ENCODE peak calls at places on chromosomes 5 and 9, in five cellular contexts. K is astrocyte of the cerebellum, A is upper lobe of right lung, Y is cardiac fibroblast, F is uterus. C is an unnamed sample.

GRCh38 chr5:156589859-156590216 is 260.3 kb upstream of the PPP1R2B start:
- DNase-seq in A (no peak), Y (no peak), K (no peak), F (no peak), C (no peak)

GRCh38 chr5:164597293-164597900 is 1092.0 kb downstream of the MAT2B start:
- DNase-seq in F (no peak), K (no peak), Y (no peak), A (no peak), C (no peak)

GRCh38 chr5:61298580-61298979 is 33.5 kb upstream of the ZSWIM6 start:
- DNase-seq in A (no peak), Y (no peak), K (no peak), F (no peak), C (no peak)

GRCh38 chr5:109866051-109866450 is 176.3 kb downstream of the MAN2A1 start:
- DNase-seq in F (no peak), Y (peak; percentile 30), A (no peak), K (no peak), C (no peak)

GRCh38 chr9:106149956-106150355 is 455.6 kb downstream of the TMEM38B start:
- DNase-seq in Y (no peak), A (no peak), F (no peak), K (no peak), C (no peak)

GRCh38 chr9:35499029-35499700 is 9.3 kb downstream of the RUSC2 start:
- DNase-seq in Y (peak; percentile 24), A (no peak), F (no peak), K (no peak), C (no peak)

GRCh38 chr9:110942522-110942921 is 95.7 kb downstream of the LPAR1 start:
- DNase-seq in F (no peak), A (no peak), Y (peak; percentile 69), K (peak; percentile 60), C (peak; percentile 68)

GRCh38 chr9:83538172-83538889 is at the start of gene FRMD3:
- DNase-seq in F (peak; percentile 57), K (peak; percentile 39), A (peak; percentile 90), Y (peak; percentile 73), C (no peak)

GRCh38 chr9:34384368-34385165 is 7.9 kb upstream of the MYORG start:
- DNase-seq in K (no peak), A (no peak), F (no peak), Y (no peak), C (no peak)

GRCh38 chr5:151156732-151157402 is 712 bp downstream of the ANXA6 start:
- DNase-seq in Y (peak; percentile 29), A (no peak), F (peak; percentile 41), K (no peak), C (no peak)

GRCh38 chr5:150114102-150114641 is 27.8 kb upstream of the CSF1R start:
- DNase-seq in K (no peak), F (no peak), A (peak; percentile 55), Y (no peak), C (no peak)

GRCh38 chr9:94156549-94157407 is 72.5 kb downstream of the PTPDC1 start:
- DNase-seq in K (peak; percentile 71), F (peak; percentile 81), A (peak; percentile 76), Y (peak; percentile 94), C (no peak)

GRCh38 chr5:60652206-60652605 is 47.8 kb downstream of the DEPDC1B start:
- DNase-seq in K (peak; percentile 73), Y (peak; percentile 80), A (no peak), F (no peak), C (peak; percentile 24)

GRCh38 chr5:147575598-147575997 is 65.7 kb upstream of the DPYSL3 start:
- DNase-seq in A (no peak), Y (no peak), K (no peak), F (no peak), C (no peak)

GRCh38 chr9:14281136-14281795 is 32.7 kb downstream of the NFIB start:
- DNase-seq in F (no peak), Y (no peak), A (no peak), K (no peak), C (no peak)

GRCh38 chr5:28473531-28474107 is 1435.2 kb upstream of the CDH9 start:
- DNase-seq in F (no peak), K (peak; percentile 19), Y (peak; percentile 18), A (no peak), C (no peak)

GRCh38 chr5:143008809-143009521 is 238.8 kb downstream of the ARHGAP26 start:
- DNase-seq in Y (peak; percentile 74), F (no peak), A (no peak), K (peak; percentile 60), C (peak; percentile 77)

GRCh38 chr5:54844905-54845566 is 140.4 kb downstream of the ESM1 start:
- DNase-seq in F (no peak), A (no peak), K (peak; percentile 53), Y (peak; percentile 83), C (no peak)

GRCh38 chr9:105405514-105406131 is 42.2 kb upstream of the FSD1L start:
- DNase-seq in F (no peak), Y (no peak), K (peak; percentile 34), A (no peak), C (no peak)

GRCh38 chr9:137550958-137551655 is 572 bp upstream of the MRPL41 start:
- DNase-seq in A (peak; percentile 89), Y (no peak), K (peak; percentile 13), F (peak; percentile 42), C (no peak)

GRCh38 chr5:53777864-53778618 is 217.6 kb downstream of the NDUFS4 start:
- DNase-seq in F (no peak), A (no peak), Y (no peak), K (no peak), C (no peak)

GRCh38 chr5:142654578-142655042 is 31.3 kb downstream of the FGF1 start:
- DNase-seq in A (no peak), K (no peak), Y (no peak), F (no peak), C (no peak)

GRCh38 chr5:132082329-132083023 is 8.9 kb downstream of the CSF2 start:
- DNase-seq in F (no peak), Y (no peak), A (no peak), K (no peak), C (no peak)

GRCh38 chr5:149656576-149657182 is 73.4 kb upstream of the PPARGC1B start:
- DNase-seq in Y (no peak), K (no peak), A (no peak), F (no peak), C (no peak)

GRCh38 chr5:177086918-177087706 is 397 bp downstream of the FGFR4 start:
- DNase-seq in F (no peak), A (peak; percentile 85), Y (no peak), K (no peak), C (no peak)

GRCh38 chr9:117696141-117696540 is 8.1 kb upstream of the TLR4 start:
- DNase-seq in F (no peak), A (no peak), K (no peak), Y (no peak), C (no peak)

GRCh38 chr5:132065351-132065937 is 5.0 kb downstream of the IL3 start:
- DNase-seq in A (peak; percentile 80), F (no peak), Y (peak; percentile 77), K (peak; percentile 46), C (no peak)

GRCh38 chr5:141876628-141877477 is 1.4 kb downstream of the PCDH1 start:
- DNase-seq in A (peak; percentile 87), F (peak; percentile 11), K (no peak), Y (no peak), C (no peak)

GRCh38 chr5:61023131-61023530 is 78.1 kb downstream of the NDUFAF2 start:
- DNase-seq in Y (peak; percentile 47), A (no peak), F (no peak), K (peak; percentile 38), C (peak; percentile 38)

GRCh38 chr9:26813247-26813646 is 79.4 kb downstream of the CAAP1 start:
- DNase-seq in Y (no peak), A (no peak), F (no peak), K (peak; percentile 77), C (no peak)

GRCh38 chr9:14768561-14769234 is 46.2 kb upstream of the CER1 start:
- DNase-seq in F (peak; percentile 31), A (no peak), K (peak; percentile 59), Y (peak; percentile 76), C (no peak)

GRCh38 chr5:151692312-151692711 is 5.6 kb upstream of the SPARC start:
- DNase-seq in A (no peak), K (peak; percentile 22), F (no peak), Y (no peak), C (no peak)

GRCh38 chr9:114281421-114282103 is 41.3 kb upstream of the ORM1 start:
- DNase-seq in K (no peak), A (peak; percentile 57), F (peak; percentile 35), Y (peak; percentile 64), C (peak; percentile 44)

GRCh38 chr9:113702423-113702755 is 173.7 kb upstream of the ZNF618 start:
- DNase-seq in A (no peak), Y (no peak), K (no peak), F (no peak), C (no peak)

GRCh38 chr9:751137-752051 is 90.1 kb upstream of the DMRT1 start:
- DNase-seq in Y (peak; percentile 79), A (no peak), K (no peak), F (no peak), C (no peak)

GRCh38 chr9:34310205-34310604 is 18.9 kb downstream of the KIF24 start:
- DNase-seq in A (no peak), Y (no peak), F (no peak), K (no peak), C (no peak)

GRCh38 chr5:61620660-61621650 is 288.9 kb downstream of the ZSWIM6 start:
- DNase-seq in Y (no peak), K (no peak), A (no peak), F (no peak), C (no peak)

GRCh38 chr5:76709762-76710161 is 6.2 kb upstream of the F2R start:
- DNase-seq in A (no peak), Y (peak; percentile 71), F (no peak), K (peak; percentile 83), C (no peak)

GRCh38 chr5:172188893-172189692 is 1.1 kb upstream of the STK10 start:
- DNase-seq in A (no peak), F (no peak), K (peak; percentile 80), Y (no peak), C (no peak)
- TF ChIP-seq CTCF in A (no peak), F (no peak), K (no peak), Y (no peak), C (no peak)

GRCh38 chr5:127028822-127029457 is 1.4 kb downstream of the MARCHF3 start:
- DNase-seq in A (no peak), F (no peak), K (no peak), Y (peak; percentile 20), C (no peak)
- H3K4me3 ChIP-seq in A (peak overlapping the region; percentile 92), F (peak overlapping the region; percentile 84), K (peak overlapping the region; percentile 87), Y (peak overlapping the region; percentile 82), C (peak overlapping the region; percentile 94)

GRCh38 chr5:179495906-179496455 is 54.4 kb upstream of the RUFY1 start:
- DNase-seq in Y (no peak), A (no peak), K (no peak), F (no peak), C (no peak)
- TF ChIP-seq CTCF in Y (no peak), A (no peak), K (no peak), F (no peak), C (no peak)

GRCh38 chr5:963310-963672 is 45.3 kb upstream of the NKD2 start:
- DNase-seq in A (no peak), Y (no peak), F (no peak), K (no peak), C (no peak)

GRCh38 chr5:963673-964531 is 44.7 kb upstream of the NKD2 start:
- DNase-seq in Y (peak; percentile 97), A (no peak), F (no peak), K (no peak), C (peak; percentile 3)

GRCh38 chr5:965604-966344 is 42.8 kb upstream of the NKD2 start:
- DNase-seq in K (no peak), Y (no peak), F (no peak), A (peak; percentile 58), C (no peak)

GRCh38 chr5:966345-966710 is 42.3 kb upstream of the NKD2 start:
- DNase-seq in Y (no peak), A (no peak), K (no peak), F (no peak), C (no peak)

GRCh38 chr5:964821-965220 is 43.8 kb upstream of the NKD2 start:
- DNase-seq in Y (no peak), K (no peak), A (no peak), F (no peak), C (no peak)
- H3K4me3 ChIP-seq in Y (no peak overlapping the region), K (no peak overlapping the region), A (peak overlapping the region; percentile 26), F (no peak overlapping the region), C (no peak overlapping the region)